ENCODE peak calls at places on chromosome 6, in ten cellular contexts. I is NCI-H226, F is amniotic stem cell, P is AG04450, B is T-helper 17 cell, Q is RWPE1, V is body of pancreas, K is GM23248, Y is LHCN-M2, L is glutamatergic neuron. O is an unnamed sample.

GRCh38 chr6:15791401-15792137 is 128.7 kb upstream of the DTNBP1 start:
- DNase-seq in I (no peak), F (no peak), P (no peak), B (no peak), Q (no peak), V (peak; percentile 34), K (peak; percentile 26), Y (no peak), L (peak; percentile 22), O (no peak)

GRCh38 chr6:13368716-13369115 is 40.4 kb upstream of the TBC1D7 start:
- DNase-seq in I (peak; percentile 54), F (no peak), P (no peak), B (no peak), Q (peak; percentile 62), V (no peak), K (peak; percentile 88), Y (peak; percentile 27), L (no peak), O (no peak)

GRCh38 chr6:53718597-53719460 is 53.3 kb upstream of the KLHL31 start:
- DNase-seq in I (peak; percentile 69), F (peak; percentile 68), P (peak; percentile 48), B (no peak), Q (peak; percentile 59), V (peak; percentile 69), K (peak; percentile 86), Y (peak; percentile 69), L (no peak), O (peak; percentile 51)

GRCh38 chr6:53962631-53963030 is 148.6 kb upstream of the MLIP start:
- DNase-seq in I (no peak), F (no peak), P (no peak), B (no peak), Q (no peak), V (no peak), K (no peak), Y (no peak), L (no peak), O (no peak)

GRCh38 chr6:95581073-95581472 is 3.7 kb downstream of the MANEA start:
- DNase-seq in I (no peak), F (no peak), P (no peak), B (no peak), Q (no peak), V (no peak), K (peak; percentile 5), Y (no peak), L (no peak), O (no peak)

GRCh38 chr6:125510405-125510804 is 208.6 kb upstream of the HDDC2 start:
- DNase-seq in I (no peak), F (no peak), P (no peak), B (no peak), Q (no peak), V (no peak), K (no peak), Y (no peak), L (no peak), O (no peak)

GRCh38 chr6:142306736-142307135 is 4.9 kb downstream of the ADGRG6 start:
- DNase-seq in I (peak; percentile 51), F (no peak), P (no peak), B (no peak), Q (no peak), V (no peak), K (no peak), Y (no peak), L (no peak), O (no peak)

GRCh38 chr6:38443341-38443740 is 196.4 kb downstream of the BTBD9 start:
- DNase-seq in I (no peak), F (no peak), P (no peak), B (no peak), Q (no peak), V (no peak), K (no peak), Y (peak; percentile 32), L (no peak), O (no peak)

GRCh38 chr6:114000066-114000465 is 29.1 kb upstream of the HDAC2 start:
- DNase-seq in I (peak; percentile 28), F (peak; percentile 28), P (peak; percentile 34), B (no peak), Q (no peak), V (no peak), K (peak; percentile 16), Y (peak; percentile 67), L (no peak), O (no peak)

GRCh38 chr6:117601811-117602150 is 530 bp downstream of the GOPC start:
- DNase-seq in I (no peak), F (no peak), P (no peak), B (no peak), Q (peak; percentile 14), V (no peak), K (no peak), Y (no peak), L (no peak), O (no peak)

GRCh38 chr6:18115356-18115755 is 7.1 kb downstream of the NHLRC1 start:
- DNase-seq in I (no peak), F (no peak), P (no peak), B (no peak), Q (no peak), V (no peak), K (no peak), Y (peak; percentile 69), L (no peak), O (no peak)

GRCh38 chr6:113944701-113945100 is 26.2 kb downstream of the HDAC2 start:
- DNase-seq in I (no peak), F (no peak), P (no peak), B (no peak), Q (no peak), V (no peak), K (no peak), Y (no peak), L (no peak), O (no peak)

GRCh38 chr6:100657678-100658330 is 193.1 kb upstream of the SIM1 start:
- DNase-seq in I (no peak), F (no peak), P (no peak), B (no peak), Q (no peak), V (no peak), K (peak; percentile 55), Y (peak; percentile 45), L (no peak), O (no peak)

O was measured in left colon.